ENCODE peak calls at places on chromosomes 12 and 14, in eight cellular contexts. G is gastrocnemius medialis, D is kidney, C is cardiac muscle cell, B is PC-9, K is SK-N-SH, R is hepatocyte, T is prostate gland. E is an unnamed sample.
A peak's percentile ranks its signal among the peaks of the same experiment; 100 is the strongest.

GRCh38 chr12:95859344-95859816 is 628 bp downstream of the SNRPF start:
- DNase-seq in T (no peak), B (peak; percentile 54), R (peak; percentile 24), K (peak; percentile 6), C (peak; percentile 26), D (no peak), G (no peak), E (no peak)

GRCh38 chr12:124432376-124432775 is 135.0 kb downstream of the NCOR2 start:
- DNase-seq in B (no peak), D (no peak), T (no peak), R (no peak), K (no peak), C (no peak), G (no peak), E (no peak)

GRCh38 chr12:40034712-40035111 is 71.2 kb downstream of the SLC2A13 start:
- DNase-seq in T (no peak), D (no peak), G (no peak), C (no peak), B (no peak), K (no peak), R (no peak), E (no peak)

GRCh38 chr12:89181271-89181920 is 170.9 kb downstream of the DUSP6 start:
- DNase-seq in C (peak; percentile 79), K (no peak), D (no peak), B (peak; percentile 76), G (no peak), T (no peak), R (peak; percentile 15), E (no peak)

GRCh38 chr12:93245543-93245942 is 132.2 kb upstream of the NUDT4 start:
- DNase-seq in T (no peak), R (no peak), G (no peak), B (no peak), K (no peak), C (no peak), D (no peak), E (no peak)

GRCh38 chr12:56718167-56718566 is 6.9 kb downstream of the NACA start:
- DNase-seq in R (no peak), K (no peak), C (no peak), T (no peak), G (no peak), B (no peak), D (no peak), E (no peak)

GRCh38 chr14:75282166-75282547 is 3.5 kb downstream of the FOS start:
- DNase-seq in R (peak; percentile 58), G (no peak), C (peak; percentile 73), D (no peak), B (peak; percentile 69), T (no peak), K (no peak), E (no peak)

GRCh38 chr12:70190252-70191010 is 52.8 kb upstream of the CNOT2 start:
- DNase-seq in D (no peak), K (no peak), T (no peak), G (no peak), R (no peak), C (peak; percentile 51), B (peak; percentile 52), E (no peak)

GRCh38 chr12:47414511-47414910 is 291.3 kb downstream of the RPAP3 start:
- DNase-seq in D (no peak), B (no peak), G (no peak), K (no peak), R (no peak), T (no peak), C (no peak), E (no peak)

GRCh38 chr12:64798165-64798564 is 26.3 kb upstream of the TBC1D30 start:
- DNase-seq in R (no peak), B (no peak), T (no peak), G (no peak), K (no peak), D (no peak), C (no peak), E (no peak)

GRCh38 chr14:89303452-89304435 is 113.3 kb downstream of the FOXN3 start:
- DNase-seq in B (no peak), G (peak; percentile 53), T (peak; percentile 59), D (peak; percentile 86), C (peak; percentile 83), R (peak; percentile 80), K (no peak), E (peak; percentile 80)

GRCh38 chr12:111174283-111175108 is 194.4 kb downstream of the PHETA1 start:
- DNase-seq in C (peak; percentile 17), T (no peak), R (no peak), G (no peak), D (no peak), B (no peak), K (no peak), E (no peak)
- TF ChIP-seq CTCF in C (peak; percentile 12), T (peak; percentile 50), R (no peak), G (no peak), D (peak; percentile 13), B (no peak), K (no peak), E (peak; percentile 24)

GRCh38 chr14:103392106-103392505 is 6.9 kb downstream of the MARK3 start:
- DNase-seq in R (no peak), T (no peak), B (no peak), D (no peak), C (no peak), K (no peak), G (no peak), E (no peak)

GRCh38 chr14:103390605-103391004 is 5.4 kb downstream of the MARK3 start:
- DNase-seq in T (no peak), D (no peak), B (no peak), C (no peak), G (no peak), K (no peak), R (no peak), E (no peak)

GRCh38 chr14:103393078-103393477 is 7.9 kb downstream of the MARK3 start:
- DNase-seq in T (no peak), R (no peak), C (no peak), B (no peak), G (no peak), D (no peak), K (no peak), E (no peak)

GRCh38 chr14:103392572-103392971 is 7.4 kb downstream of the MARK3 start:
- DNase-seq in G (no peak), R (no peak), B (no peak), C (no peak), K (no peak), T (no peak), D (no peak), E (no peak)

DNA sequence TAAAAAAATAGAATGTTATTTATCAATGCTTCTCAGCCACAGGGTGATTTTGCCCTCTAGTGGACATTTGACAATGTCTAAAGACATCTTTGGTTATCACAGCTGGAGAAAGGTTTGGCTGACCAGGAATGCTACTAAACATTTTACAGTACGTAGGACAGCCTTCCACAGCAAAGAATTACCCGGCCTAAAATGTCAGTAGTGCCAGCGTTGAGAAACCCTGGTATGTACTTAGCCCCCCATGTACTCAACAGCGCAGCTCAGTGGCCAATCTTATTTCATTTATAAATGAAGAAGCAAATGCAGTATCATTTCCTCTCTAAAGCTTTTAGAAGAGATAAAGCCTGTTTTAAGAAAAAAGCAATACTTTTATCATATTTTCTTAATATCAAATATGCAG is 5.8 kb downstream of the MARK3 start:
- DNase-seq in T (no peak), R (peak; percentile 60), D (no peak), G (no peak), C (peak; percentile 92), B (peak; percentile 72), K (peak; percentile 61), E (no peak)
- H3K4me1 ChIP-seq in T (peaks cover 8% of the 10 kb centered on the region), R (peaks cover 36% of the 10 kb centered on the region), D (peaks cover 6% of the 10 kb centered on the region), G (peaks cover 58% of the 10 kb centered on the region), C (peaks cover 39% of the 10 kb centered on the region), B (peaks cover 57% of the 10 kb centered on the region), K (peaks cover 29% of the 10 kb centered on the region), E (peaks cover 83% of the 10 kb centered on the region)

GRCh38 chr14:20578325-20578724 is 9.5 kb downstream of the RNASE11 start:
- DNase-seq in K (no peak), G (no peak), C (no peak), D (no peak), R (no peak), B (no peak), T (no peak), E (no peak)
- H3K4me3 ChIP-seq in K (no peak overlapping the region), G (no peak overlapping the region), C (no peak overlapping the region), D (no peak overlapping the region), R (no peak overlapping the region), B (no peak overlapping the region), T (no peak overlapping the region), E (no peak overlapping the region)

DNA sequence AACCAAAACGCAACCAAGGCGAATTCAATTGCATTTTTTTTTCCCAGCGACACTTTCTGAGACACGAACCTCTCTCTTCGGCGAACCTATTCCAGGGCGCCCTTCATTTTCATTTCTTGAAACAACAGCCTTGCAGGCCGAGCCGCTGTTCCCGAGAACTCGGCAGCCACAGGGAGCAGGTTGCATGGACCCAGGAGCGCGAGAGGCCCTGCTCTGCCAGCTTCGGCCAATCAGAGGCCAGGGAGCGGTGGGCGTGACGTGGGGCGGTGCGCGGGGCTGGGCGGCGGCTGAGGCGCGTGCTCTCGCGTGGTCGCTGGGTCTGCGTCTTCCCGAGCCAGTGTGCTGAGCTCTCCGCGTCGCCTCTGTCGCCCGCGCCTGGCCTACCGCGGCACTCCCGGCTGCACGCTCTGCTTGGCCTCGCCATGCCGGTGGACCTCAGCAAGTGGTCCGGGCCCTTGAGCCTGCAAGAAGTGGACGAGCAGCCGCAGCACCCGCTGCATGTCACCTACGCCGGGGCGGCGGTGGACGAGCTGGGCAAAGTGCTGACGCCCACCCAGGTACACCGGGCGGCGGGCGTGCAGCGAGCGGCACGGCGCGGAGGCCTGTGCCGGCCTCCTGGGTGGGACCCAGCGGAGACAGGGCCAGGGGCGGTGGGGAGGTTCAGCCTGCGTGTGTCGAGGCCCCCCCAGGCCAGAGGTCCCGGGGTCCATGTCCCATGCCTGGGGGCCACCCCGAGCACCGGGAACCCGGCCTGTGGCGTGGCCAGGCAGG is at the start of gene PEBP1:
- DNase-seq in G (peak; percentile 94), T (peak; percentile 96), K (peak; percentile 97), B (peak; percentile 85), C (peak; percentile 92), R (peak; percentile 95), D (peak; percentile 99), E (peak; percentile 95)
- TF ChIP-seq CTCF in G (no peak), T (no peak), K (no peak), B (no peak), C (no peak), R (peak; percentile 13), D (no peak), E (peak; percentile 27)

E was measured in heart right ventricle.